ENCODE peak calls at places on chromosomes 12 and 14, in six cellular contexts. One of them, this sample, is unnamed.

GRCh38 chr14:67620217-67620789 is 583 bp downstream of the ARG2 start:
- DNase-seq in caudate nucleus: peak; percentile 14
- DNase-seq in NCI-H1105 treated with DMSO at 0.1 percent for 48 hours: peak; percentile 43
- DNase-seq in retina: peak; percentile 74
- DNase-seq in thoracic aorta: no peak
- DNase-seq in activated T-cell treated with anti-CD3 and anti-CD28 coated beads for 48 hours: no peak
- DNase-seq in this sample: no peak

GRCh38 chr14:61510736-61511557 is 184.4 kb upstream of the HIF1A start:
- DNase-seq in caudate nucleus: no peak
- DNase-seq in NCI-H1105 treated with DMSO at 0.1 percent for 48 hours: no peak
- DNase-seq in retina: no peak
- DNase-seq in thoracic aorta: no peak
- DNase-seq in activated T-cell treated with anti-CD3 and anti-CD28 coated beads for 48 hours: no peak
- DNase-seq in this sample: no peak

GRCh38 chr14:90300649-90301048 is 31.1 kb downstream of the NRDE2 start:
- DNase-seq in caudate nucleus: no peak
- DNase-seq in NCI-H1105 treated with DMSO at 0.1 percent for 48 hours: no peak
- DNase-seq in retina: no peak
- DNase-seq in thoracic aorta: no peak
- DNase-seq in activated T-cell treated with anti-CD3 and anti-CD28 coated beads for 48 hours: no peak
- DNase-seq in this sample: no peak

GRCh38 chr12:89663577-89664357 is 44.9 kb downstream of the ATP2B1 start:
- DNase-seq in caudate nucleus: no peak
- DNase-seq in NCI-H1105 treated with DMSO at 0.1 percent for 48 hours: no peak
- DNase-seq in retina: no peak
- DNase-seq in thoracic aorta: no peak
- DNase-seq in activated T-cell treated with anti-CD3 and anti-CD28 coated beads for 48 hours: no peak
- DNase-seq in this sample: peak; percentile 59

GRCh38 chr12:127650626-127651025 is 616.3 kb upstream of the TMEM132C start:
- DNase-seq in caudate nucleus: no peak
- DNase-seq in NCI-H1105 treated with DMSO at 0.1 percent for 48 hours: no peak
- DNase-seq in retina: no peak
- DNase-seq in thoracic aorta: no peak
- DNase-seq in activated T-cell treated with anti-CD3 and anti-CD28 coated beads for 48 hours: no peak
- DNase-seq in this sample: peak; percentile 82

GRCh38 chr12:68559246-68559645 is 51.5 kb upstream of the RAP1B start:
- DNase-seq in caudate nucleus: no peak
- DNase-seq in NCI-H1105 treated with DMSO at 0.1 percent for 48 hours: no peak
- DNase-seq in retina: no peak
- DNase-seq in thoracic aorta: no peak
- DNase-seq in activated T-cell treated with anti-CD3 and anti-CD28 coated beads for 48 hours: no peak
- DNase-seq in this sample: peak; percentile 27

GRCh38 chr12:94168041-94168440 is 19.7 kb downstream of the PLXNC1 start:
- DNase-seq in caudate nucleus: no peak
- DNase-seq in NCI-H1105 treated with DMSO at 0.1 percent for 48 hours: no peak
- DNase-seq in retina: no peak
- DNase-seq in thoracic aorta: no peak
- DNase-seq in activated T-cell treated with anti-CD3 and anti-CD28 coated beads for 48 hours: no peak
- DNase-seq in this sample: no peak

GRCh38 chr14:89304972-89305703 is 111.9 kb downstream of the FOXN3 start:
- DNase-seq in caudate nucleus: no peak
- DNase-seq in NCI-H1105 treated with DMSO at 0.1 percent for 48 hours: no peak
- DNase-seq in retina: no peak
- DNase-seq in thoracic aorta: no peak
- DNase-seq in activated T-cell treated with anti-CD3 and anti-CD28 coated beads for 48 hours: no peak
- DNase-seq in this sample: peak; percentile 42

GRCh38 chr12:14239935-14240872 is 125.3 kb upstream of the ATF7IP start:
- DNase-seq in caudate nucleus: no peak
- DNase-seq in NCI-H1105 treated with DMSO at 0.1 percent for 48 hours: no peak
- DNase-seq in retina: no peak
- DNase-seq in thoracic aorta: no peak
- DNase-seq in activated T-cell treated with anti-CD3 and anti-CD28 coated beads for 48 hours: no peak
- DNase-seq in this sample: no peak

GRCh38 chr14:105091335-105092123 is 26.3 kb upstream of the GPR132 start:
- DNase-seq in caudate nucleus: no peak
- DNase-seq in NCI-H1105 treated with DMSO at 0.1 percent for 48 hours: peak; percentile 72
- DNase-seq in retina: peak; percentile 30
- DNase-seq in thoracic aorta: peak; percentile 70
- DNase-seq in activated T-cell treated with anti-CD3 and anti-CD28 coated beads for 48 hours: no peak
- DNase-seq in this sample: no peak

GRCh38 chr12:46556820-46557524 is 184.4 kb upstream of the SLC38A2 start:
- DNase-seq in caudate nucleus: no peak
- DNase-seq in NCI-H1105 treated with DMSO at 0.1 percent for 48 hours: no peak
- DNase-seq in retina: no peak
- DNase-seq in thoracic aorta: no peak
- DNase-seq in activated T-cell treated with anti-CD3 and anti-CD28 coated beads for 48 hours: no peak
- DNase-seq in this sample: peak; percentile 88

GRCh38 chr12:54612216-54612750 is 22.4 kb downstream of the LACRT start:
- DNase-seq in caudate nucleus: no peak
- DNase-seq in NCI-H1105 treated with DMSO at 0.1 percent for 48 hours: no peak
- DNase-seq in retina: no peak
- DNase-seq in thoracic aorta: no peak
- DNase-seq in activated T-cell treated with anti-CD3 and anti-CD28 coated beads for 48 hours: no peak
- DNase-seq in this sample: no peak

GRCh38 chr14:82180057-82180620 is 646.5 kb upstream of the SEL1L start:
- DNase-seq in caudate nucleus: no peak
- DNase-seq in NCI-H1105 treated with DMSO at 0.1 percent for 48 hours: no peak
- DNase-seq in retina: peak; percentile 35
- DNase-seq in thoracic aorta: no peak
- DNase-seq in activated T-cell treated with anti-CD3 and anti-CD28 coated beads for 48 hours: no peak
- DNase-seq in this sample: no peak

GRCh38 chr12:89657090-89657489 is 51.5 kb downstream of the ATP2B1 start:
- DNase-seq in caudate nucleus: no peak
- DNase-seq in NCI-H1105 treated with DMSO at 0.1 percent for 48 hours: no peak
- DNase-seq in retina: no peak
- DNase-seq in thoracic aorta: no peak
- DNase-seq in activated T-cell treated with anti-CD3 and anti-CD28 coated beads for 48 hours: no peak
- DNase-seq in this sample: no peak

This sample was measured in LHCN-M2.